ENCODE peak calls at places on chromosomes 6 and 20, in five cellular contexts. One of them, this sample, is unnamed.

GRCh38 chr20:48203252-48203651 is 418.0 kb upstream of the SULF2 start:
- DNase-seq in HCT116: no peak
- DNase-seq in IMR-90: no peak
- DNase-seq in body of pancreas: no peak
- DNase-seq in esophagus muscularis mucosa: no peak
- DNase-seq in this sample: no peak

GRCh38 chr6:81752969-81753708 is 658 bp upstream of the TENT5A start:
- DNase-seq in esophagus muscularis mucosa: peak
- DNase-seq in IMR-90: peak
- DNase-seq in body of pancreas: peak
- DNase-seq in HCT116: peak
- DNase-seq in this sample: peak

GRCh38 chr6:127514396-127515227 is 4.5 kb downstream of the MTCL3 start:
- DNase-seq in HCT116: no peak
- DNase-seq in esophagus muscularis mucosa: no peak
- DNase-seq in body of pancreas: no peak
- DNase-seq in IMR-90: peak
- DNase-seq in this sample: peak

GRCh38 chr6:80690611-80691090 is 584.2 kb downstream of the BCKDHB start:
- DNase-seq in body of pancreas: no peak
- DNase-seq in esophagus muscularis mucosa: no peak
- DNase-seq in IMR-90: peak
- DNase-seq in HCT116: no peak
- DNase-seq in this sample: no peak

GRCh38 chr20:61953037-61953788 is 112.5 kb downstream of the TAF4 start:
- DNase-seq in IMR-90: no peak
- DNase-seq in HCT116: no peak
- DNase-seq in esophagus muscularis mucosa: no peak
- DNase-seq in body of pancreas: peak
- DNase-seq in this sample: no peak

GRCh38 chr20:48458601-48459385 is 369.0 kb downstream of the PREX1 start:
- DNase-seq in esophagus muscularis mucosa: no peak
- DNase-seq in body of pancreas: no peak
- DNase-seq in HCT116: no peak
- DNase-seq in IMR-90: no peak
- DNase-seq in this sample: no peak

GRCh38 chr6:113997106-113997505 is 26.2 kb upstream of the HDAC2 start:
- DNase-seq in body of pancreas: no peak
- DNase-seq in HCT116: peak
- DNase-seq in esophagus muscularis mucosa: no peak
- DNase-seq in IMR-90: peak
- DNase-seq in this sample: no peak

GRCh38 chr6:79570802-79571367 is 33.7 kb upstream of the LCA5 start:
- DNase-seq in HCT116: no peak
- DNase-seq in IMR-90: peak
- DNase-seq in esophagus muscularis mucosa: no peak
- DNase-seq in body of pancreas: no peak
- DNase-seq in this sample: no peak

GRCh38 chr6:56637640-56638039 is 5.0 kb downstream of the DST start:
- DNase-seq in body of pancreas: no peak
- DNase-seq in HCT116: peak
- DNase-seq in esophagus muscularis mucosa: no peak
- DNase-seq in IMR-90: peak
- DNase-seq in this sample: no peak

GRCh38 chr6:113317870-113318269 is 539.3 kb upstream of the MARCKS start:
- DNase-seq in IMR-90: no peak
- DNase-seq in esophagus muscularis mucosa: no peak
- DNase-seq in body of pancreas: no peak
- DNase-seq in HCT116: no peak
- DNase-seq in this sample: no peak

GRCh38 chr20:59153355-59153681 is 10.3 kb upstream of the ZNF831 start:
- DNase-seq in IMR-90: no peak
- DNase-seq in HCT116: no peak
- DNase-seq in body of pancreas: peak
- DNase-seq in esophagus muscularis mucosa: no peak
- DNase-seq in this sample: no peak

GRCh38 chr6:33426590-33427563 is 7.0 kb downstream of the SYNGAP1 start:
- DNase-seq in body of pancreas: no peak
- DNase-seq in HCT116: no peak
- DNase-seq in esophagus muscularis mucosa: no peak
- DNase-seq in IMR-90: no peak
- DNase-seq in this sample: no peak

GRCh38 chr6:35496036-35496850 is 636 bp downstream of the TEAD3 start:
- DNase-seq in esophagus muscularis mucosa: no peak
- DNase-seq in HCT116: no peak
- DNase-seq in body of pancreas: peak
- DNase-seq in IMR-90: no peak
- DNase-seq in this sample: peak

GRCh38 chr20:43544501-43544900 is 14.3 kb upstream of the SGK2 start:
- DNase-seq in HCT116: no peak
- DNase-seq in body of pancreas: no peak
- DNase-seq in esophagus muscularis mucosa: no peak
- DNase-seq in IMR-90: no peak
- DNase-seq in this sample: no peak

GRCh38 chr6:153087436-153087835 is 43.6 kb downstream of the RGS17 start:
- DNase-seq in IMR-90: no peak
- DNase-seq in esophagus muscularis mucosa: no peak
- DNase-seq in body of pancreas: no peak
- DNase-seq in HCT116: no peak
- DNase-seq in this sample: no peak

GRCh38 chr6:148528292-148528691 is 185.7 kb downstream of the SASH1 start:
- DNase-seq in esophagus muscularis mucosa: peak
- DNase-seq in body of pancreas: no peak
- DNase-seq in IMR-90: peak
- DNase-seq in HCT116: no peak
- DNase-seq in this sample: no peak

GRCh38 chr6:152240983-152241766 is 396.0 kb downstream of the SYNE1 start:
- DNase-seq in esophagus muscularis mucosa: no peak
- DNase-seq in IMR-90: no peak
- DNase-seq in HCT116: no peak
- DNase-seq in body of pancreas: peak
- DNase-seq in this sample: no peak

GRCh38 chr6:110048221-110048875 is 70.2 kb downstream of the GPR6 start:
- DNase-seq in IMR-90: no peak
- DNase-seq in HCT116: no peak
- DNase-seq in body of pancreas: no peak
- DNase-seq in esophagus muscularis mucosa: peak
- DNase-seq in this sample: no peak

GRCh38 chr6:156585859-156586258 is 191.3 kb upstream of the ARID1B start:
- DNase-seq in body of pancreas: no peak
- DNase-seq in IMR-90: no peak
- DNase-seq in esophagus muscularis mucosa: peak
- DNase-seq in HCT116: no peak
- DNase-seq in this sample: no peak

DNA sequence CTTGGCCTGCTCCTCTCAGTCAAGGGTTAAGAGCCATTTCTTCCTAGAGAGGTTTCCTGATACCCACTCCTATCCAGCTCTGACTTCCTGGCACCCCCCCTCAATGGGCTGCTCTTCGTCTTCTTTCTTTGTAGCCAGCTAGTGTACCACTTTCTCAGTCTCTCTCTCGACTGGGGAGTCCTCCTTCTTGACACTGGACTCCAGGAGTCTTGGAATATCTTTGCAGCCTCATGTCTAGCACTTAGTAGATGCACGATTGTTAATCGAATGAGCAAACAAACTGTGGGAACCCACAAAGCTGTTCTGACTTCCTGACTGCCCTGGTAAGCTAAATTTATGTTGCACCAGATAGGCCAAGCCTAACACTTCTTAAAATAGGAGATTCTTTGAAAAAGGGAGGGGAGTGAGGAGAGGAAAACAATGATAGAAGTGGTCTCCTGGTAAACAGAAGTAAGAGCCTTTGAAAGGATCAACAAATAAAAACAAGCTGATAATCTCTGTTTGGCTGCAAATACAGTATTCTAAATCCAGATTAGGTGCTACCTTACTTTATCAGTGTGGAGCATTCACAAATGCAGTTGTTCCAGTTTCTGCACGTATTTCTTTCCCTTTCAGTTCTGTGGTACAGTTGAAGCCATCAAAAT is 160.1 kb upstream of the CITED2 start:
- DNase-seq in HCT116: no peak
- DNase-seq in IMR-90: no peak
- DNase-seq in esophagus muscularis mucosa: no peak
- DNase-seq in body of pancreas: peak
- DNase-seq in this sample: no peak
- H3K4me3 ChIP-seq in HCT116: peak
- H3K4me3 ChIP-seq in IMR-90: no peak
- H3K4me3 ChIP-seq in esophagus muscularis mucosa: no peak
- H3K4me3 ChIP-seq in body of pancreas: no peak
- H3K4me3 ChIP-seq in this sample: peak

GRCh38 chr20:63695419-63696310 is 787 bp upstream of the TNFRSF6B start:
- DNase-seq in esophagus muscularis mucosa: no peak
- DNase-seq in HCT116: no peak
- DNase-seq in body of pancreas: no peak
- DNase-seq in IMR-90: no peak
- DNase-seq in this sample: no peak
- TF ChIP-seq POLR2A in esophagus muscularis mucosa: no peak
- TF ChIP-seq POLR2A in HCT116: no peak
- TF ChIP-seq POLR2A in body of pancreas: no peak
- TF ChIP-seq POLR2A in IMR-90: no peak
- TF ChIP-seq POLR2A in this sample: no peak

DNA sequence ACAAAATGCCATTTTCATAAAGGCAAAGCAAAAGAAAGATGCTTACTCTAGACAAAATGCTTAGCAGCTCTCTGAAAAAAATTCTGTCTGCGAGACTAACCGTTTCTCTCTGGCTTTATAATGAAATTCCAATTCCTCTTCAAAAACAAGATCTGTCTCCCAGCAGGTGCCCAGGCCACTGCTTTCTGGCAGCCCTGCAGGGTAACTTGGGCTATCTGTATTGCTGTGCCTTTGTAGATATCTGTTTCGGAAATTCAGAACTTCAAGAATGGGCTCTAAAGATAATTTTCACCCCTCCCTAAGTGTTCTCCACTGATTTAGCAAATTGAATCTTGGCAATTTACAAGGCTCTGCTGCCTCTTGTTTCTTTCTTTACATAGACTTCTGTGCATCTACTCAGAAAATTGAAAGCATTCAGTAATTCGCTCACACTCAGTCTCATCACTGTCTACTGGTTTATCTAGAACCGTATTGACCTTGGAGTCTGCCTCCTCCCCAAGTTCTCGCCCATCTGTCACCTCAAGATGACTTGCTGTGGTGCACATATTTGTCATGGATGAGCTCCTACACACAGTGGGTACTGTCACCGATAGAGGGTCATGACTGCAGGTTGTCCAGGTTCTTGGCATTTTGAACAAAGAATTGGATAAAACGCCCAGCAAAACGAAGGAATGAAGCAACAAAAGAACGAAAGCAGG is 26.4 kb upstream of the FABP7 start:
- DNase-seq in HCT116: no peak
- DNase-seq in esophagus muscularis mucosa: no peak
- DNase-seq in IMR-90: no peak
- DNase-seq in body of pancreas: no peak
- DNase-seq in this sample: no peak
- H3K4me3 ChIP-seq in HCT116: no peak
- H3K4me3 ChIP-seq in esophagus muscularis mucosa: no peak
- H3K4me3 ChIP-seq in IMR-90: peak
- H3K4me3 ChIP-seq in body of pancreas: no peak
- H3K4me3 ChIP-seq in this sample: no peak

DNA sequence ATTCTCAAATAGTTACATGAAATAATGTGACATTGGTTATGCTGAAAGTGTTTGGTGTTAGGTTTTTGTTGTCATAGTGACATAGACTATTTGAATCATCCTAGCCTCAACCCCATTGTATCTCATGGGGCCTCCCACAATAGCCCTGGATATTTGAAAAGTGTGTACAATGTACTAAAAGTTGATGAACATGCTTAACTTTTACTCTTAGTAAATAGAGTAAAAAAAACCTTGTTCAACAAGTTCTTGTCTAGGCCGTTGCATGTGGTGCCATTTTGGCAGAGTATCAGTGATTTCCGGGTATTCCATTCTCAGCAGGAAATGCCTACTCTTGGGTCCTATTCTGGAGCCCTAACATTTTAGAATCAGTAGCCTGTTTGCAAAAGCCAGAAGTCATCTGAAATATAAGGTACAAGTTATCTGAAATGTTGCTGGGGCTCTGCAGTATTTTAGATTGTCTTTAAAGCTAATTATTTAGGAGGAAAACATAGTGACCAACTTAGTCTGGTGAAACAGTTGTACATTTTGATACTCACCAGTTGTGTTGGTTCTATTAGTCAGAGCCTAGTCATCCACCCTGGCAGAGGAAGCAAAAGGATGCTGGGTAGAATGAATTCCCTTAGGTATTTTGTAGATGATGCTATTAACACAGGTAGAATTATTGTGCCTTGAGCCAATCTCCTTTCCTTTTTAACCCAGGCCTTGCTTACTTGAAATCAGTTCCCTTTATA is 82.8 kb downstream of the RTN4IP1 start:
- DNase-seq in HCT116: peak
- DNase-seq in body of pancreas: no peak
- DNase-seq in IMR-90: peak
- DNase-seq in esophagus muscularis mucosa: no peak
- DNase-seq in this sample: no peak
- TF ChIP-seq POLR2A in HCT116: no peak
- TF ChIP-seq POLR2A in body of pancreas: no peak
- TF ChIP-seq POLR2A in IMR-90: no peak
- TF ChIP-seq POLR2A in esophagus muscularis mucosa: no peak
- TF ChIP-seq POLR2A in this sample: no peak

DNA sequence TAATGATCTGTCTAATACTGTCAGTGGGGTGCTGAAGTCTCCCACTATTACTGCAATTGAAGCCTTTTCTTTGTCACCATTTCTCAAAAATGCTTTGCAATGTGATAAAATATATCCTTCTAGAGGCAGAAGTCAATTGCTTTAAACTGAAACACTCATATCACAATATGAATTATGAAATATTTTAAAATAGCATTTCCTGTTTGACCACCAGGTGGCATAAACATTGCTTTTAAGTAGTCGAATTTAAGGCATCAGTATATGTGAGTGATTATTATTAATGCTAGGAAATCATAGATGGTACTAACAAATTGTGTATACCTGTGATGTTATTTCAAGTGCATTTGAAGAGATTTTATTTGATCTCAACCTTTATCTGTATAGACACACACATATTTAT is 87.5 kb downstream of the MEI4 start:
- DNase-seq in HCT116: peak
- DNase-seq in IMR-90: peak
- DNase-seq in esophagus muscularis mucosa: no peak
- DNase-seq in body of pancreas: no peak
- DNase-seq in this sample: no peak
- H3K4me3 ChIP-seq in HCT116: no peak
- H3K4me3 ChIP-seq in IMR-90: no peak
- H3K4me3 ChIP-seq in esophagus muscularis mucosa: no peak
- H3K4me3 ChIP-seq in body of pancreas: no peak
- H3K4me3 ChIP-seq in this sample: no peak

GRCh38 chr6:31862344-31863235 is at the start of gene NEU1:
- DNase-seq in IMR-90: peak
- DNase-seq in HCT116: peak
- DNase-seq in esophagus muscularis mucosa: peak
- DNase-seq in body of pancreas: peak
- DNase-seq in this sample: peak
- TF ChIP-seq POLR2A in IMR-90: peak
- TF ChIP-seq POLR2A in HCT116: peak
- TF ChIP-seq POLR2A in esophagus muscularis mucosa: peak
- TF ChIP-seq POLR2A in body of pancreas: peak
- TF ChIP-seq POLR2A in this sample: peak

DNA sequence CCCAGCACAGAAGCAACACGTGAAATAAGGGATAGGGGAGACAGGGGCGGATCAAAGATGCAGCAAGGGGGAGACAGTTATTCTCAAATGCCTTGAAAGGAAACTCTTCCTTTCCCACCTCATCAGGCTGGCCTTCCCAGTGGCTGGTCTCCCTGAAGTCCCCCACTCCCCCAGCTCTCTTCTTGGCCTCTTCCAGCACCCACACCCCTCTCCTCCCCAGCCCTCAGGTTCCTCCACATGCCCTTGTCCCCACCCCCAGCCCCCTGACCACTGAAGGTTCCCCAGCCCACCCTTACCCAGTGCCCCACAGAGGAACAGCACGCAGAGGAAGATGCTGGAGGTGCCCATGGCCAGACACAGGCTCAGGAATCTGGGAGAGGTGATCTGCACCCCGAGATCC is 1.7 kb upstream of the LY6G6D start:
- DNase-seq in body of pancreas: no peak
- DNase-seq in IMR-90: no peak
- DNase-seq in HCT116: no peak
- DNase-seq in esophagus muscularis mucosa: no peak
- DNase-seq in this sample: no peak
- H3K4me3 ChIP-seq in body of pancreas: no peak
- H3K4me3 ChIP-seq in IMR-90: no peak
- H3K4me3 ChIP-seq in HCT116: no peak
- H3K4me3 ChIP-seq in esophagus muscularis mucosa: no peak
- H3K4me3 ChIP-seq in this sample: no peak